ENCODE peak calls at places on chromosome 10, in six cellular contexts. C is MM.1S, K is aorta, N is fibroblast of lung, Z is endothelial cell of umbilical vein, F is IMR-90. H is an unnamed sample. For H3K4me1, the result is how much of the 10 kb centered on the place peaks cover.

GRCh38 chr10:20492447-20492846 is 404.7 kb downstream of the NEBL start:
- DNase-seq in C (no peak), K (no peak), N (peak), Z (no peak), F (no peak), H (no peak)

GRCh38 chr10:96701265-96701664 is 19.0 kb downstream of the PIK3AP1 start:
- DNase-seq in C (no peak), K (no peak), N (no peak), Z (no peak), F (no peak), H (no peak)

GRCh38 chr10:25294032-25294926 is 119.5 kb downstream of the GPR158 start:
- DNase-seq in C (no peak), K (no peak), N (no peak), Z (no peak), F (peak), H (no peak)

GRCh38 chr10:85138046-85138445 is 809.7 kb downstream of the CCSER2 start:
- DNase-seq in C (no peak), K (no peak), N (no peak), Z (no peak), F (no peak), H (no peak)

GRCh38 chr10:27153855-27154198 is 357 bp downstream of the YME1L1 start:
- DNase-seq in C (peak), K (no peak), N (peak), Z (no peak), F (peak), H (no peak)

GRCh38 chr10:92531132-92531531 is 42.8 kb downstream of the IDE start:
- DNase-seq in C (no peak), K (no peak), N (no peak), Z (no peak), F (no peak), H (no peak)

GRCh38 chr10:3872700-3873099 is 87.7 kb upstream of the KLF6 start:
- DNase-seq in C (no peak), K (no peak), N (no peak), Z (no peak), F (no peak), H (no peak)

GRCh38 chr10:48803831-48804584 is 119.3 kb downstream of the WDFY4 start:
- DNase-seq in C (no peak), K (no peak), N (no peak), Z (no peak), F (no peak), H (peak)

GRCh38 chr10:29620112-29620690 is 14.6 kb downstream of the SVIL start:
- DNase-seq in C (no peak), K (no peak), N (no peak), Z (no peak), F (no peak), H (no peak)

GRCh38 chr10:87670591-87670990 is 10.9 kb downstream of the PAPSS2 start:
- DNase-seq in C (no peak), K (no peak), N (no peak), Z (no peak), F (peak), H (no peak)

GRCh38 chr10:91587710-91588638 is 44.9 kb downstream of the PPP1R3C start:
- DNase-seq in C (no peak), K (no peak), N (peak), Z (peak), F (peak), H (no peak)

GRCh38 chr10:88702848-88703597 is 3.0 kb upstream of the LIPK start:
- DNase-seq in C (no peak), K (no peak), N (no peak), Z (peak), F (peak), H (no peak)

GRCh38 chr10:73840403-73841301 is 29.3 kb upstream of the NDST2 start:
- DNase-seq in C (no peak), K (no peak), N (no peak), Z (no peak), F (no peak), H (no peak)

GRCh38 chr10:11663763-11664555 is 52.5 kb upstream of the USP6NL start:
- DNase-seq in C (no peak), K (no peak), N (no peak), Z (no peak), F (no peak), H (no peak)

GRCh38 chr10:1063232-1063862 is 7.2 kb downstream of the WDR37 start:
- DNase-seq in C (no peak), K (no peak), N (no peak), Z (no peak), F (no peak), H (no peak)

GRCh38 chr10:125799446-125799845 is 23.6 kb downstream of the UROS start:
- DNase-seq in C (no peak), K (no peak), N (no peak), Z (no peak), F (no peak), H (no peak)

GRCh38 chr10:108691126-108691525 is 1232.2 kb downstream of the XPNPEP1 start:
- DNase-seq in C (no peak), K (no peak), N (no peak), Z (no peak), F (no peak), H (no peak)

GRCh38 chr10:1189166-1190051 is 133.2 kb downstream of the WDR37 start:
- DNase-seq in C (no peak), K (no peak), N (no peak), Z (no peak), F (no peak), H (no peak)

GRCh38 chr10:86287966-86288579 is 78.5 kb downstream of the GRID1 start:
- DNase-seq in C (no peak), K (no peak), N (no peak), Z (no peak), F (no peak), H (no peak)

GRCh38 chr10:108544500-108545120 is 1378.7 kb downstream of the XPNPEP1 start:
- DNase-seq in C (peak), K (peak), N (peak), Z (peak), F (peak), H (peak)

GRCh38 chr10:130935897-130936550 is 375.5 kb downstream of the TCERG1L start:
- DNase-seq in C (no peak), K (no peak), N (no peak), Z (no peak), F (no peak), H (no peak)

GRCh38 chr10:23461557-23461956 is 22.7 kb downstream of the OTUD1 start:
- DNase-seq in C (peak), K (no peak), N (no peak), Z (no peak), F (no peak), H (no peak)

GRCh38 chr10:129958686-129959543 is 5.2 kb downstream of the EBF3 start:
- DNase-seq in C (no peak), K (peak), N (no peak), Z (no peak), F (no peak), H (no peak)

GRCh38 chr10:125757742-125758141 is 17.9 kb downstream of the MMP21 start:
- DNase-seq in C (no peak), K (no peak), N (no peak), Z (peak), F (no peak), H (no peak)

GRCh38 chr10:37684765-37685164 is 172.6 kb downstream of the ZNF248 start:
- DNase-seq in C (no peak), K (no peak), N (no peak), Z (no peak), F (no peak), H (no peak)

GRCh38 chr10:25047088-25047487 is 30.7 kb downstream of the THNSL1 start:
- DNase-seq in C (no peak), K (no peak), N (no peak), Z (no peak), F (no peak), H (no peak)

GRCh38 chr10:108755661-108756060 is 1167.7 kb downstream of the XPNPEP1 start:
- DNase-seq in C (no peak), K (no peak), N (no peak), Z (no peak), F (no peak), H (no peak)

GRCh38 chr10:16891375-16892313 is 74.4 kb upstream of the RSU1 start:
- DNase-seq in C (no peak), K (peak), N (peak), Z (peak), F (peak), H (peak)

GRCh38 chr10:69906425-69906824 is 104.7 kb downstream of the COL13A1 start:
- DNase-seq in C (no peak), K (no peak), N (no peak), Z (no peak), F (no peak), H (no peak)

GRCh38 chr10:66931949-66932343 is 6.1 kb downstream of the LRRTM3 start:
- DNase-seq in C (no peak), K (no peak), N (no peak), Z (no peak), F (no peak), H (no peak)

GRCh38 chr10:80200259-80200658 is 5.1 kb downstream of the ANXA11 start:
- DNase-seq in C (no peak), K (no peak), N (no peak), Z (no peak), F (no peak), H (no peak)
- H3K27ac ChIP-seq in C (no peak), K (no peak), N (peak), Z (peak), F (peak), H (no peak)

DNA sequence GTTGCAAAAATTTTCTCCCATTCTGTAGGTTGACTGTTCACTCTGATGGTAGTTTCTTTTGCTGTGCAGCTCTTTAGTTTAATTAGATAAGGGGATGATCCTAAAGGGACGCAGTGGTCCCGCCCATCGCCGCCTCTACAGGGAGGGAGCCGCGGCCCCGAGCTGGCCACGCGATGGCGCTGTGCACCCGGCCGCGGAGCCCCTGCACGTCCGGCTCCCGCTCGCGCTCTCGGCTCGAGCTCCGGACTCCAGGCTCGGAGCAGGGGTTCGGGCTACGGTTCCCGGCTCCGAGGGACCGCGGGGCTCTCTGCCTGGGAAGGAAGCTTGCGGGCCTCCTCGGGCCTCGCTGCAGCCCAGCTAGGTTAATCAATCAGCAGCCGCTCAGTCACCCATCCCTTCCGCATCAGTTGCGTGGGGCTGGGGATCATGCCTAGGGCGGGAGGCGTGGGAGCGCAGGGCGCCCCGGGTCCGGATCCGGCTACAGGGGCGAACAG is 97.8 kb downstream of the WDR11 start:
- DNase-seq in C (peak), K (peak), N (peak), Z (peak), F (peak), H (peak)
- H3K4me3 ChIP-seq in C (peak), K (peak), N (peak), Z (peak), F (peak), H (no peak)

DNA sequence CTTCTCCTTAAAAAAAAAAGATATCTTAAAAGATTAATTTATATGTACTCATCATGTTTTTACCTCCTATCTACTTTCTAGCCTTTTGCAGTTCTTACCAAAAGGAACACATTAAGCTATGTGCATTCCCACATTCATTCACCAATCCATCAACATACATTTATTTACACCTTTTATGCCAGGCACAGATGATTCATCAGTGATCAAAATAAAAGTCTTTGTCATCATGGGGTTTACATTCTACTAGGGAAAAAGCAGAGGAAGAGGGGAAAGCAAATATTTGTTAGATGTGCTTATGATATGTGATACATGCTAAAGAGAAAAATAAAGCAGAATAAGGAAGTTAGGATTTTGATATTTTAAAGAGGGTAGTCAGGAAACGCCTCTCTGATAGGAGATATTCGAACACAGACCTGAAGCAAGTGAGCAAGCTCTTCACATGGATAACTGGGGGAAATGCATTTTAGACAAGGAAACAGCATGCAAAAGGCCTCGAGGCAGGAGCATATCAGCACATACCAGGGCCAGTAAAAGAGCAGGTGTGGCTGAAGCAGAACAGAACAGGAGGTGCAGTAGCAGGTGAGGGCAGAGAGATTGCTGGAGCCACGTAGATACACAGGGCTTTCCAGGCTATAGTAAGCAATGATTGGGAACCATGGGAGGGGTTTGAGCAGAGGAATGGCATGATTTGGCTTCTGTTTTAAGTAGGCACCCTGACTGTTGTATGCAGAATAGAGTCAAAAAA is 67.4 kb downstream of the REEP3 start:
- DNase-seq in C (no peak), K (no peak), N (peak), Z (peak), F (peak), H (no peak)
- H3K4me1 ChIP-seq in C (under half), K (under half), N (under half), Z (under half), F (under half), H (under half)

DNA sequence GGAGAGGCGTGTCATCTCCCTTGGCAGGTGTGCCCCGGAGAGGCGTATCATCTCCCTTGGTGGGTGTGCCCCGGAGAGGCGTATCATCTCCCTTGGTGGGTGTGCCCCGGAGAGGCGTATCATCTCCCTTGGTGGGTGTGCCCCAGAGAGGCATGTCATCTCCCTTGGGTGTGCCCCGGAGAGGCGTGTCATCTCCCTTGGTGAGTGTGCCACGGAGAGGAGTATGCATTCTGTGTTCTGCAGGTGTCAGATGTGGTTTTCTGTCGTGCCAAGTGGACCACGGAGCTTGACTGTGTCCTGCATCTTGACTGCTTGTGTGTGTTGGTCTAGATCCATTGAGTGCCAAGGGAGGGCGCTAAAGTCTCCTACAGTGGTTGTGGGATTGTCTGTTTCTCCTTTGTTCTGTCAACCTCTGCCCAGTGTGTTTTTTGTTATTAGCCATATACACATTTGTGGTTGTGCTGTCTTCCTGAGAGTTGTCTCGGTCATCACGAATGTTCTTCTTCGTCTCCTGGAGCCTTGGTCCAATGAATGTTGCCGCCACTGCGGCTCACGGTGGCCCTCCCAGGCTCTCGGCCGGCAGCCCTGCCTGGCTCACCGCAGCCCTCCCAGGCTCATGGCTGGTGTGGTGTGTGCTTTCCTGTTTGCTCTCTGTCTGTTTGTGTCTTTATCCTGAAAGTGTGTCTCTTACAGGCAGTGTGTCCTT is 96.8 kb downstream of the INPP5A start:
- DNase-seq in C (no peak), K (peak), N (no peak), Z (no peak), F (no peak), H (no peak)
- H3K27ac ChIP-seq in C (no peak), K (peak), N (no peak), Z (no peak), F (no peak), H (no peak)

GRCh38 chr10:113126506-113127192 is 176.6 kb downstream of the TCF7L2 start:
- DNase-seq in C (no peak), K (peak), N (peak), Z (peak), F (peak), H (no peak)
- H3K4me3 ChIP-seq in C (no peak), K (peak), N (peak), Z (peak), F (peak), H (no peak)

GRCh38 chr10:71749396-71749795 is 23.9 kb downstream of the VSIR start:
- DNase-seq in C (no peak), K (no peak), N (no peak), Z (no peak), F (no peak), H (no peak)
- H3K4me1 ChIP-seq in C (under half), K (under half), N (under half), Z (under half), F (under half), H (half or more)

GRCh38 chr10:8009031-8009430 is 45.5 kb upstream of the GATA3 start:
- DNase-seq in C (no peak), K (no peak), N (no peak), Z (no peak), F (no peak), H (no peak)

GRCh38 chr10:8017276-8017675 is 37.2 kb upstream of the GATA3 start:
- DNase-seq in C (no peak), K (no peak), N (no peak), Z (no peak), F (peak), H (no peak)

GRCh38 chr10:8014649-8015048 is 39.8 kb upstream of the GATA3 start:
- DNase-seq in C (no peak), K (no peak), N (no peak), Z (no peak), F (no peak), H (no peak)

GRCh38 chr10:8013011-8013410 is 41.5 kb upstream of the GATA3 start:
- DNase-seq in C (no peak), K (no peak), N (no peak), Z (no peak), F (no peak), H (no peak)

GRCh38 chr10:8013619-8014018 is 40.9 kb upstream of the GATA3 start:
- DNase-seq in C (no peak), K (no peak), N (no peak), Z (no peak), F (no peak), H (no peak)
- H3K27ac ChIP-seq in C (no peak), K (no peak), N (no peak), Z (no peak), F (no peak), H (no peak)

GRCh38 chr10:112955736-112956421 is 5.8 kb downstream of the TCF7L2 start:
- DNase-seq in C (no peak), K (no peak), N (peak), Z (peak), F (peak), H (no peak)
- H3K4me3 ChIP-seq in C (no peak), K (peak), N (peak), Z (peak), F (peak), H (no peak)

GRCh38 chr10:77289027-77289501 is 348.5 kb downstream of the KCNMA1 start:
- DNase-seq in C (no peak), K (no peak), N (no peak), Z (no peak), F (no peak), H (no peak)

GRCh38 chr10:77290528-77291155 is 347.0 kb downstream of the KCNMA1 start:
- DNase-seq in C (no peak), K (no peak), N (peak), Z (no peak), F (peak), H (no peak)

GRCh38 chr10:77289790-77290189 is 347.8 kb downstream of the KCNMA1 start:
- DNase-seq in C (no peak), K (no peak), N (no peak), Z (no peak), F (no peak), H (no peak)

GRCh38 chr10:77293785-77294184 is 343.8 kb downstream of the KCNMA1 start:
- DNase-seq in C (no peak), K (no peak), N (no peak), Z (no peak), F (no peak), H (no peak)

DNA sequence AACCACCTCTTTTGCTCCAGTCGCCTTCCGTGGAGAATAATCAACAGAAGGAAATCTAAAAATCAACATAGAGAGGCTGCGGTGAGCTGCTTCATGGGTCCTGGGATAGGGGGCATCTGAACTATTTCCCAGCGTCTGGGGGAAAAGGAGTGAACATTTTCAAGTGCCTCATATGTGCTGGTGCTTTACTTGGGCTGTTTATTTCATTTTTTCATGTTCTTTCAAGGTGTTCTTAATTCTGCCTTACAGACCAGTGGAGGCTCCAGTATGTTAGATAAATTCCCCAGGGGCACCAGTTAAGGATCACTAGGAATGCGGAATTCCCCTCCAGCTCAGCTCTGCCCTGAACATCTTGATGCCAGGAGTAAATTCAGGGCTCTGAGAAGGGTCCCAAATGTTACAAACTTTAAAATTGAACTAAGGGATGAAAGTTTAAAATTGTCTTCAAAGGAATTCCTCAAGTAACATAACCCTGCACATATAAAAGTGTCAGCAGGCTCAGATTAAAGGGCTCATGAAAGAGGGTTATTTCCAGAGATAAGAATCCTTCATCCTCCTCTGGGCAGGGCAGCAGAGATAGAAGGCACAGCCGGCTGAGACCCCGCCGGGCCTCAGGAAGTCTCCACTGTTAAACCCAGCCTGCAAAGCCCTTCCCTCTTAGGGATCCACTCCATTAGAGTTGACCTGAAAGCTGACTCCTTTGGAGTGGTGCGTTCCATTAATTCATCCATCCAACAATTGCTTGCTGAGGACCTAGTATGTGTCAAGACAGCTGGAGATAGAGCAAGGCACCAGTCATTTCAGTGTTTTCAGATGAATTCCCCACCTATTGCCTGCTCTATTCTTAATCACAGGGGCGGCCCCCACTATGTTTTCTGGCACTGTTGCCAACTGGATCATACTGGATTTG is 345.8 kb downstream of the KCNMA1 start:
- DNase-seq in C (no peak), K (no peak), N (no peak), Z (no peak), F (peak), H (no peak)
- H3K4me1 ChIP-seq in C (under half), K (under half), N (under half), Z (under half), F (under half), H (under half)